ENCODE peak calls at places on chromosomes 4 and X, in six cellular contexts. M, Q, K, S, L and J are unnamed samples.

GRCh38 chr4:168887809-168888208 is 122.2 kb downstream of the CBR4 start:
- DNase-seq in Q (no peak), L (no peak), S (no peak), K (no peak), M (no peak), J (no peak)

GRCh38 chr4:173398251-173398650 is 665 bp downstream of the SCRG1 start:
- DNase-seq in M (no peak), S (no peak), Q (no peak), L (no peak), K (no peak), J (no peak)

GRCh38 chr4:184039963-184040383 is 134.9 kb downstream of the STOX2 start:
- DNase-seq in Q (no peak), K (no peak), S (no peak), L (no peak), M (no peak), J (peak)

GRCh38 chr4:78332974-78333373 is 218.6 kb upstream of the ANXA3 start:
- DNase-seq in K (no peak), M (no peak), L (no peak), Q (no peak), S (no peak), J (no peak)

GRCh38 chr4:109160494-109160893 is 142.0 kb downstream of the COL25A1 start:
- DNase-seq in Q (no peak), S (no peak), M (no peak), K (no peak), L (no peak), J (no peak)

GRCh38 chrX:120514236-120514635 is 45.1 kb upstream of the LAMP2 start:
- DNase-seq in M (peak), K (no peak), S (no peak), L (peak), Q (peak), J (peak)

GRCh38 chrX:130091976-130092522 is 18.2 kb downstream of the ELF4 start:
- DNase-seq in M (no peak), L (no peak), Q (peak), K (peak), S (peak), J (peak)

GRCh38 chr4:147590249-147590920 is 26.8 kb upstream of the TMEM184C start:
- DNase-seq in Q (peak), S (peak), M (peak), L (peak), K (peak), J (no peak)

GRCh38 chr4:70721747-70722146 is at the start of gene RUFY3:
- DNase-seq in Q (no peak), L (peak), M (no peak), K (no peak), S (no peak), J (peak)

GRCh38 chr4:106034751-106035150 is 139.5 kb downstream of the NPNT start:
- DNase-seq in L (no peak), K (no peak), Q (no peak), M (no peak), S (no peak), J (no peak)

GRCh38 chr4:16227462-16227868 is 1.2 kb upstream of the TAPT1 start:
- DNase-seq in L (no peak), S (no peak), M (peak), Q (peak), K (peak), J (peak)

GRCh38 chrX:20527458-20528099 is 260.9 kb upstream of the RPS6KA3 start:
- DNase-seq in L (peak), K (peak), S (no peak), M (peak), Q (peak), J (no peak)

GRCh38 chr4:88791274-88791673 is 93.6 kb upstream of the NAP1L5 start:
- DNase-seq in L (peak), M (peak), K (no peak), S (no peak), Q (peak), J (no peak)

GRCh38 chr4:183342541-183343533 is 20.6 kb upstream of the CLDN24 start:
- DNase-seq in M (no peak), K (no peak), S (no peak), Q (no peak), L (peak), J (no peak)

GRCh38 chrX:1139101-1139500 is 73.3 kb downstream of the CRLF2 start:
- DNase-seq in S (no peak), Q (no peak), M (no peak), K (no peak), L (no peak), J (no peak)

GRCh38 chrX:56029691-56030090 is 202.5 kb upstream of the KLF8 start:
- DNase-seq in S (no peak), M (no peak), Q (no peak), L (no peak), K (no peak), J (no peak)

GRCh38 chr4:87857789-87858188 is 25.0 kb downstream of the MEPE start:
- DNase-seq in S (no peak), L (no peak), K (no peak), Q (no peak), M (no peak), J (no peak)

GRCh38 chr4:175424111-175424510 is 388.0 kb downstream of the GPM6A start:
- DNase-seq in K (no peak), L (no peak), S (no peak), Q (no peak), M (no peak), J (no peak)

GRCh38 chrX:48665991-48666390 is 17.6 kb upstream of the WAS start:
- DNase-seq in S (no peak), M (no peak), L (peak), Q (no peak), K (no peak), J (peak)

GRCh38 chr4:138537739-138538138 is 295.6 kb upstream of the SLC7A11 start:
- DNase-seq in Q (no peak), L (no peak), M (no peak), S (no peak), K (no peak), J (no peak)

GRCh38 chrX:85980286-85980685 is 67.1 kb downstream of the CHM start:
- DNase-seq in Q (no peak), S (no peak), M (no peak), L (no peak), K (no peak), J (no peak)

GRCh38 chrX:109635151-109635550 is 10.2 kb upstream of the KCNE5 start:
- DNase-seq in M (peak), S (no peak), Q (peak), L (peak), K (no peak), J (no peak)

GRCh38 chr4:98838528-98838927 is 90.4 kb downstream of the EIF4E start:
- DNase-seq in S (no peak), L (no peak), M (no peak), K (no peak), Q (no peak), J (no peak)

GRCh38 chrX:43849173-43849572 is 33.1 kb downstream of the MAOB start:
- DNase-seq in M (no peak), K (no peak), S (no peak), L (no peak), Q (no peak), J (no peak)

GRCh38 chr4:56320293-56320692 is 67.0 kb downstream of the AASDH start:
- DNase-seq in S (no peak), K (no peak), L (no peak), M (peak), Q (no peak), J (no peak)

GRCh38 chr4:33911951-33912350 is 2332.4 kb downstream of the ARAP2 start:
- DNase-seq in K (no peak), M (no peak), L (no peak), Q (no peak), S (no peak), J (no peak)